ENCODE peak calls at places on chromosomes 12 and 14, in six cellular contexts. X is RPMI7951, E is OCI-LY7, O is NCI-H2081, U is heart left ventricle, H is right cardiac atrium. D is an unnamed sample.

GRCh38 chr14:92686763-92687427 is 61.5 kb downstream of the LGMN start:
- DNase-seq in X (peak; percentile 21), E (peak; percentile 43), O (peak; percentile 80), U (peak; percentile 75), H (peak; percentile 84), D (peak; percentile 74)

GRCh38 chr12:91506461-91506860 is 323.8 kb upstream of the DCN start:
- DNase-seq in X (no peak), E (no peak), O (no peak), U (no peak), H (no peak), D (no peak)

GRCh38 chr14:102088012-102088792 is 1.4 kb upstream of the HSP90AA1 start:
- DNase-seq in X (no peak), E (peak; percentile 65), O (no peak), U (peak; percentile 63), H (peak; percentile 73), D (no peak)

GRCh38 chr12:2457215-2458112 is 337.3 kb upstream of the FKBP4 start:
- DNase-seq in X (no peak), E (no peak), O (no peak), U (no peak), H (no peak), D (no peak)

GRCh38 chr14:30223385-30223785 is 295.7 kb upstream of the PRKD1 start:
- DNase-seq in X (peak; percentile 92), E (no peak), O (no peak), U (peak; percentile 49), H (peak; percentile 47), D (peak; percentile 46)

GRCh38 chr14:36661506-36662257 is at the start of gene PAX9:
- DNase-seq in X (peak; percentile 67), E (peak; percentile 90), O (peak; percentile 93), U (peak; percentile 66), H (peak; percentile 66), D (peak; percentile 91)

GRCh38 chr12:11171953-11172675 is 1.1 kb downstream of the SMIM10L1 start:
- DNase-seq in X (peak; percentile 26), E (no peak), O (peak; percentile 1), U (no peak), H (no peak), D (peak; percentile 21)

GRCh38 chr14:76423534-76423933 is 47.6 kb downstream of the ESRRB start:
- DNase-seq in X (no peak), E (no peak), O (no peak), U (no peak), H (no peak), D (no peak)

GRCh38 chr12:27524839-27525238 is 833 bp downstream of the PPFIBP1 start:
- DNase-seq in X (peak; percentile 49), E (no peak), O (no peak), U (no peak), H (no peak), D (peak; percentile 10)

GRCh38 chr12:22121224-22121623 is 75.2 kb downstream of the CMAS start:
- DNase-seq in X (no peak), E (peak; percentile 22), O (no peak), U (no peak), H (no peak), D (no peak)

GRCh38 chr12:74539765-74540526 is 2.3 kb downstream of the ATXN7L3B start:
- DNase-seq in X (peak; percentile 1), E (peak; percentile 33), O (peak; percentile 44), U (no peak), H (no peak), D (no peak)

GRCh38 chr14:99225804-99226203 is 46.2 kb downstream of the BCL11B start:
- DNase-seq in X (no peak), E (no peak), O (no peak), U (no peak), H (no peak), D (no peak)

GRCh38 chr12:19369691-19370148 is 69.6 kb upstream of the AEBP2 start:
- DNase-seq in X (no peak), E (no peak), O (no peak), U (no peak), H (no peak), D (no peak)

GRCh38 chr12:1937481-1938224 is 19.2 kb upstream of the CACNA2D4 start:
- DNase-seq in X (no peak), E (no peak), O (no peak), U (no peak), H (no peak), D (no peak)

GRCh38 chr12:131710464-131711457 is at the start of gene SFSWAP:
- DNase-seq in X (peak; percentile 75), E (peak; percentile 82), O (peak; percentile 65), U (peak; percentile 74), H (peak; percentile 81), D (peak; percentile 81)

GRCh38 chr12:132507656-132508055 is 17.7 kb downstream of the FBRSL1 start:
- DNase-seq in X (no peak), E (no peak), O (no peak), U (no peak), H (no peak), D (no peak)

GRCh38 chr14:47919334-47919846 is 244.0 kb upstream of the MDGA2 start:
- DNase-seq in X (no peak), E (no peak), O (no peak), U (no peak), H (no peak), D (no peak)

GRCh38 chr12:24478254-24478653 is 470.6 kb downstream of the BCAT1 start:
- DNase-seq in X (no peak), E (no peak), O (peak; percentile 17), U (no peak), H (no peak), D (no peak)

GRCh38 chr12:116288735-116289134 is 11.2 kb upstream of the MED13L start:
- DNase-seq in X (no peak), E (no peak), O (no peak), U (no peak), H (no peak), D (no peak)

GRCh38 chr14:100048786-100049185 is 16.4 kb upstream of the EVL start:
- DNase-seq in X (no peak), E (no peak), O (no peak), U (no peak), H (no peak), D (no peak)

GRCh38 chr14:74401504-74402241 is 24.3 kb downstream of the SYNDIG1L start:
- DNase-seq in X (peak; percentile 14), E (peak; percentile 92), O (no peak), U (peak; percentile 42), H (peak; percentile 32), D (no peak)

GRCh38 chr12:14775652-14776020 is 27.6 kb downstream of the WBP11 start:
- DNase-seq in X (no peak), E (no peak), O (no peak), U (no peak), H (no peak), D (no peak)

GRCh38 chr12:69415471-69416275 is 54.5 kb upstream of the FRS2 start:
- DNase-seq in X (peak; percentile 87), E (peak; percentile 48), O (peak; percentile 15), U (peak; percentile 54), H (peak; percentile 48), D (peak; percentile 40)

GRCh38 chr12:110071967-110072366 is 23.6 kb upstream of the C12orf76 start:
- DNase-seq in X (no peak), E (no peak), O (no peak), U (no peak), H (no peak), D (no peak)

GRCh38 chr12:23909559-23909958 is 39.9 kb downstream of the SOX5 start:
- DNase-seq in X (peak; percentile 46), E (no peak), O (no peak), U (no peak), H (no peak), D (no peak)

GRCh38 chr12:48973084-48973483 is 1.5 kb upstream of the WNT10B start:
- DNase-seq in X (no peak), E (no peak), O (no peak), U (no peak), H (no peak), D (no peak)

GRCh38 chr12:29655861-29656260 is 127.9 kb downstream of the TMTC1 start:
- DNase-seq in X (no peak), E (no peak), O (no peak), U (peak; percentile 50), H (peak; percentile 18), D (no peak)

GRCh38 chr12:121240484-121241202 is 30.7 kb downstream of the P2RX4 start:
- DNase-seq in X (no peak), E (no peak), O (no peak), U (peak; percentile 78), H (peak; percentile 86), D (no peak)

GRCh38 chr12:132533584-132533958 is 43.6 kb downstream of the FBRSL1 start:
- DNase-seq in X (no peak), E (no peak), O (no peak), U (no peak), H (no peak), D (no peak)